ENCODE peak calls at places on chromosomes 6 and 20, in five cellular contexts. T is endodermal cell, Y is fibroblast of lung, X is transverse colon, U is AG04450. O is an unnamed sample.

GRCh38 chr20:20211274-20211987 is 156.5 kb upstream of the INSM1 start:
- DNase-seq in T (no peak), Y (no peak), X (peak), U (no peak), O (no peak)

GRCh38 chr6:83183082-83183828 is 9.8 kb downstream of the PGM3 start:
- DNase-seq in T (no peak), Y (peak), X (no peak), U (peak), O (no peak)

GRCh38 chr6:12748815-12749521 is 32.4 kb downstream of the PHACTR1 start:
- DNase-seq in T (peak), Y (no peak), X (no peak), U (no peak), O (no peak)

GRCh38 chr6:170146640-170147039 is 144.2 kb downstream of the DLL1 start:
- DNase-seq in T (peak), Y (no peak), X (no peak), U (no peak), O (peak)

GRCh38 chr6:154815938-154816820 is 83.0 kb downstream of the SCAF8 start:
- DNase-seq in T (no peak), Y (peak), X (no peak), U (no peak), O (no peak)

GRCh38 chr6:101083533-101084172 is 202.5 kb upstream of the ASCC3 start:
- DNase-seq in T (no peak), Y (peak), X (no peak), U (no peak), O (no peak)

GRCh38 chr20:34525709-34526416 is 9.6 kb downstream of the DYNLRB1 start:
- DNase-seq in T (no peak), Y (peak), X (peak), U (peak), O (no peak)

GRCh38 chr6:166721576-166721975 is 94.5 kb upstream of the RPS6KA2 start:
- DNase-seq in T (peak), Y (no peak), X (no peak), U (no peak), O (no peak)

GRCh38 chr20:38728911-38729642 is 4.8 kb downstream of the SLC32A1 start:
- DNase-seq in T (peak), Y (no peak), X (no peak), U (no peak), O (no peak)

GRCh38 chr6:30102701-30103629 is 9.9 kb downstream of the TRIM31 start:
- DNase-seq in T (peak), Y (peak), X (peak), U (peak), O (peak)

GRCh38 chr6:30100585-30101422 is 12.1 kb downstream of the TRIM31 start:
- DNase-seq in T (peak), Y (no peak), X (peak), U (no peak), O (no peak)

GRCh38 chr6:30101423-30101938 is 11.4 kb downstream of the TRIM31 start:
- DNase-seq in T (no peak), Y (no peak), X (no peak), U (no peak), O (no peak)

GRCh38 chr6:30103630-30104179 is 9.2 kb downstream of the TRIM31 start:
- DNase-seq in T (no peak), Y (no peak), X (no peak), U (no peak), O (no peak)

DNA sequence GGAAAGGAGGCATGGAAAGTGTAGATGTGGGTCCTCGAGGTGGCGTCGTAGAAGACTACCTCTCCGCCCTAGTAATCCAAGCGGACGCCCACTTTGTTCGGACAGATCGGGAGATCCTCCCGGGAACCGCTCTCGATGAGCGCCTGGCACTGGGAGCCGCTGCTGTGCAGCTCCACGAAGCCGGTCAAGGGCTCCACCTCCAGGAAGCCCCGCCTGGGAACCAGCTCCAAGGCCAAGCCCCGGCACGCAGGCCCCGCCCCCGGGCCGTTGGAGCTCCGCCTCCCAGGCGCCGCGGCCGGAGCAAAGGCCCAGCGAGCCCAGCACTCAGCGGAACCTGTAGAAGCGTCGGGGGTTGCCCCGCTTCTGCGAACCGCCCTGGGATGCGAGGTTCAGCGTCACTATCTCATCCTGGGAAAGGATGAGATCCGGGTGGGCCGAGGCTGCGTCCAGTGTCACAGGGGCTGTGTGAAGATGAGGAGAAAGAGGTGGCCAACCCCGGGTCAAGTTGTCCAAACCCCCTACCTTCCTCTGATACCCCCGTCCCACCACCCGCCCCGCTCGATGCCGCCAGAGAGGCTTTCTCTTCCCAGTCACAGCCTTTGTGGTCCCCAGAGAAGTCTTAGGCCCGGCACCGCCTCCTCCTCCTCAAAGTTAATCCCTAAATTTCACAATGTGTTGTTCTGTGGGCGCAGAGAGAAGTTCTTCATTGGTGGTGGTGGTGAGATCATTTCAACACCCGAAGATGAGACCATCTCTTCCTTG is 10.8 kb downstream of the TRIM31 start:
- DNase-seq in T (peak), Y (peak), X (peak), U (peak), O (peak)
- H3K27ac ChIP-seq in T (no peak), Y (no peak), X (peak), U (peak), O (peak)

GRCh38 chr6:22343864-22344263 is 47.0 kb upstream of the PRL start:
- DNase-seq in T (no peak), Y (no peak), X (no peak), U (no peak), O (no peak)
- TF ChIP-seq CTCF in T (peak), Y (no peak), X (no peak), U (no peak), O (no peak)

DNA sequence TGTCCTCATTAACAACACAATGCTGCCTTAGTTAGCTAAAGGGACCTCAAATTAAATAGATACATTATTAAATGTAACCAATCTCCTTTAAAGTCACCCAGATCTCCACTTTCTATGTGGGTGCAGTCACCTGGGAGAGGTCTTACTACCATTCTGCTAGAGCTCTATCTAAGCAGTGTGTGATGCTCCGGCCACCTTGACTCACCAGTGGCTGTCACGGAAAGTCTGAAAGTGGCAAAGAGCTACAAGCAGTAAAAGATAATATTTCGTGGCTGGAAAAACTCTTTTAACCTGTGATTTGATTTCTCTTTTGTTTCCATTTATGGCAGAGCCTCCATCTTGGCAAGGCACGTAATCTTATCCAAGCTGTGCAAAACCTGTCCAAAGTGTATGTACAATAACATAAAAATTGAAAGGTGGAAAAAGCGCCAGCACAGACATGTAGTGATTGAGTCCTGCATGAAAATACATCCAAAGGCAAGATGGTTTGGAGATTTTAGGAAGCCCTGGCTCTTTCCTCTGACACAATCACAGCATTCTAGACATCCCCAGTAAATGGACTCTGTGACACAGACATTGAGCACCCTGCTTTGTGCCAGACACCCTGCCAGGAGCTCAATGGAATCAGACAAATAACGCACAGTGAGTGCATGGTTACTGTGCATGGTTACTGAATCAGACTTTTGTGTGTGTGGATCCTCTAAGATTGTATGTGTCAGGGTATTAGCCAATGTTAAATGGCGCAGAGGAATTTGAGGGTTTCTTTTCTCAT is 116.6 kb downstream of the ADAT2 start:
- DNase-seq in T (no peak), Y (no peak), X (no peak), U (no peak), O (no peak)
- H3K27ac ChIP-seq in T (no peak), Y (no peak), X (no peak), U (no peak), O (no peak)

DNA sequence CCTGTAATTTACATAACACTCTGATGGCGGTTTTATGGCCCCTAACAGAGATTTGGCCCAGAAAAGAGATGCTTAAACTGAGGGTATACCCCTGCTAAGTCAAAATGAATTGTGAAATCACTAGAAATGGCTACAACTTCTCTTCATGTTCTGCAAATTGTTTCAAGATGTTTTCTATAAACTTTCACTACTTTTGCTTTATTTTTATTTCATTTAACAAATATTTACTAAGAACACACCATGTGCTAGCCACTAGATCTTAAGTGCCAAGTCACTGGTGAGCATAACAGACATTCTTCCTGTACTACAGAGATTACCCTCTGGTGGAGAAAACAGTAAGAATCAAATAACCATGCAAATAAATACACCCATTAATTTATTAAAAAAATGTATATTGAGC is 87.6 kb downstream of the KCNQ5 start:
- DNase-seq in T (no peak), Y (no peak), X (no peak), U (no peak), O (no peak)
- TF ChIP-seq CTCF in T (no peak), Y (no peak), X (no peak), U (no peak), O (no peak)

GRCh38 chr6:164152611-164153010 is 738.1 kb downstream of the QKI start:
- DNase-seq in T (no peak), Y (no peak), X (no peak), U (no peak), O (no peak)

GRCh38 chr6:164154588-164154987 is 740.1 kb downstream of the QKI start:
- DNase-seq in T (no peak), Y (no peak), X (no peak), U (no peak), O (no peak)

GRCh38 chr6:164150221-164150620 is 735.7 kb downstream of the QKI start:
- DNase-seq in T (no peak), Y (no peak), X (no peak), U (no peak), O (no peak)

GRCh38 chr6:164151161-164151728 is 736.7 kb downstream of the QKI start:
- DNase-seq in T (no peak), Y (no peak), X (no peak), U (no peak), O (no peak)

DNA sequence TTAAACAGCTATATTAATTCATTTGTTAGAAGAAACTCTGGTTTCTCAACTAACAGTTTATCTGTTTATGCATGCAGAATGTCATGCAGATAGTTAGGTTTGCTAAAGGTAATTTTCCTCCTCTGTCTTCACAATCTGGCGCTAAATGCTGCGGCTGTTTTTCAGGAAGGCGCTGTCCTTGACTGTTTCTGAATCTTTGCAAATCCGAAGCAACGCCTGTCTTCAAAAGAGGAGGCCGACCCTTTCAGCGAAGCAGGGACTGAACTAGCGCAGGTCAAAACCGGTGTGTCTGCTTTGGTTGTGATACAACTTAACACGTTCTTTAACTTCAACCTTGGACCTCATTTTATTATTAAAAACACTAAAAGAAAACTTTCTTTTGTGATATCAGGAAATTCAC is 737.2 kb downstream of the QKI start:
- DNase-seq in T (no peak), Y (no peak), X (no peak), U (no peak), O (no peak)
- H3K27ac ChIP-seq in T (peak), Y (no peak), X (no peak), U (no peak), O (no peak)

DNA sequence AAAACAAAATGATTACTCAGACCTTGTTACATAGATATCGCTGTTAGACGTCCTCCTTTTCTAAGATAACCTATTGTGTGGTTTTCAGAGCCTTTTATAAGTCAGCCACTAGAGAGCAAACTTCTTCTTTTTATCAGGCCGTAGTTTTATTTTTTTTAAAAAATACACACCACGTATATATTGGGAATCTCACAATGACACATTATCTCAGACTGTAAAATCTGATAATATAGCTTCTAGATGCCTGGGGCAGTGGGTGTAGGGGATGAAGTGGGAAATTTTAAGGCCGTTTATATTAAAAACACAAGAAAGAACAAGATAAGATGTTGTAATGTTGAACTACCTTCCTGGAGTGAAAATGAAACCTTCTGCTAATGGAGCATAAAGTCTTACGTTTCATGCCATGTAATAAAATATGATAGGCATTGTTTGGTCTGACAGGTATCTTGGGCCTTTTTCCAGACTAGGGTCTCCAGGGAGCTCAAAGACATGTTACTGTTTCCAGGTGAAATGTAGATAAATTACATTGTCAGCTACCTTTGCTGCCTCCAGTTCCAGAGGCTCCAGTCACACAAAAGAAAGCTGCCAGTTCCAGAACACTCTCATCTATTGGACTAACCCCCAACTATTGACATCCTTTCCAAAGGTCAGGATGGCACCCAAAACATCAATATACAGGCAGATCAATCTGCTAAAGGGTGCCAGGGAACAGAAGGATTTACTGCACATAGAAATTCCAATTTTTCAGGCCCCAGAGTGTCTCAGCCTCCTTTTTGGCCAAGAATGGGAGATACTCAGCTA is 130.2 kb upstream of the AKIRIN2 start:
- DNase-seq in T (no peak), Y (peak), X (no peak), U (no peak), O (no peak)
- TF ChIP-seq CTCF in T (peak), Y (peak), X (peak), U (peak), O (peak)

DNA sequence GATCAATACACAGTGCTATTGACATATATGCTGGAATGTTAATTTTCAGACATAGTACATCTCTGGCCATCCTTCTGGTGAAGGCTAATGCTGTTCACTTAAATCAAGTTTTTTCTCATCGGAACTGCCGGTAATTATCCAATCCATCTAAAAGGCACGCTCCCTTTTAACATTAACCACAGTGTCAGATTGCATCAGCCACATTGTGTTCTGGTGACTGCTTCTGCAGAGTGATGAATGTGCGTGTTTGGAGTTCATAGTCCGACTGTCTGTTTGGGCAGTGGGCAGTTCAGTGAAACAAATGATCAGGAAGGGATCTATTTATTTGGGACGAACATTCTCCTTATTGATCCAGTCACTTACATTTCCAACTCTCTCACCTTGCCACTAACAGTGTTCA is 49.5 kb downstream of the SOBP start:
- DNase-seq in T (no peak), Y (peak), X (no peak), U (no peak), O (no peak)
- H3K27ac ChIP-seq in T (peak), Y (no peak), X (no peak), U (no peak), O (no peak)

GRCh38 chr6:138428943-138429616 is 25.1 kb downstream of the HEBP2 start:
- DNase-seq in T (no peak), Y (peak), X (no peak), U (peak), O (no peak)
- TF ChIP-seq CTCF in T (peak), Y (peak), X (peak), U (peak), O (peak)

GRCh38 chr6:7917729-7918128 is 7.1 kb upstream of the TXNDC5 start:
- DNase-seq in T (no peak), Y (no peak), X (no peak), U (no peak), O (no peak)
- H3K27ac ChIP-seq in T (no peak), Y (no peak), X (no peak), U (no peak), O (peak)